ENCODE peak calls at places on chromosomes 13 and 19, in four cellular contexts. C, I, A and V are unnamed samples.

GRCh38 chr19:4904481-4904880 is 1.8 kb upstream of the ARRDC5 start:
- DNase-seq in C (no peak), I (no peak), A (no peak), V (no peak)

GRCh38 chr13:109233293-109233692 is 553.1 kb downstream of the IRS2 start:
- DNase-seq in C (no peak), I (no peak), A (no peak), V (no peak)

GRCh38 chr13:113616991-113617749 is 32.6 kb downstream of the TFDP1 start:
- DNase-seq in C (no peak), I (no peak), A (no peak), V (peak)

GRCh38 chr19:13117772-13118423 is at the start of gene NACC1:
- DNase-seq in C (peak), I (no peak), A (peak), V (no peak)

GRCh38 chr13:29428310-29428991 is 167.0 kb downstream of the SLC7A1 start:
- DNase-seq in C (no peak), I (no peak), A (no peak), V (no peak)

GRCh38 chr13:29918845-29919244 is 68.4 kb upstream of the UBL3 start:
- DNase-seq in C (no peak), I (no peak), A (no peak), V (no peak)

GRCh38 chr13:113862766-113863510 is 938 bp downstream of the GAS6 start:
- DNase-seq in C (peak), I (peak), A (peak), V (no peak)

GRCh38 chr13:102369303-102369702 is 32.5 kb downstream of the FGF14 start:
- DNase-seq in C (no peak), I (no peak), A (no peak), V (no peak)

GRCh38 chr13:97445504-97446187 is 11.7 kb downstream of the RAP2A start:
- DNase-seq in C (no peak), I (no peak), A (no peak), V (no peak)

GRCh38 chr19:51509823-51510660 is 8.4 kb upstream of the SIGLEC12 start:
- DNase-seq in C (no peak), I (no peak), A (no peak), V (no peak)

GRCh38 chr19:36152061-36152885 is at the start of gene COX7A1:
- DNase-seq in C (peak), I (no peak), A (peak), V (peak)

GRCh38 chr19:2047449-2048103 is 3.5 kb downstream of the MKNK2 start:
- DNase-seq in C (peak), I (peak), A (no peak), V (no peak)

GRCh38 chr13:48255954-48256353 is 22.9 kb downstream of the ITM2B start:
- DNase-seq in C (no peak), I (no peak), A (no peak), V (no peak)

GRCh38 chr19:33639034-33639681 is 17.4 kb downstream of the CHST8 start:
- DNase-seq in C (no peak), I (no peak), A (no peak), V (peak)

GRCh38 chr19:28868836-28869235 is 344.1 kb downstream of the UQCRFS1 start:
- DNase-seq in C (no peak), I (no peak), A (no peak), V (no peak)